ENCODE peak calls at places on chromosome 1, in four cellular contexts. B, E, Z and U are unnamed samples.

GRCh38 chr1:1591452-1591851 is 8.5 kb downstream of the FNDC10 start:
- DNase-seq in B (no peak), E (no peak), Z (no peak), U (no peak)

GRCh38 chr1:75438355-75438754 is 172.6 kb downstream of the SLC44A5 start:
- DNase-seq in B (no peak), E (no peak), Z (no peak), U (peak)

GRCh38 chr1:205183676-205184335 is 27.7 kb downstream of the DSTYK start:
- DNase-seq in B (no peak), E (no peak), Z (no peak), U (no peak)

GRCh38 chr1:9553736-9554144 is 14.5 kb downstream of the SLC25A33 start:
- DNase-seq in B (no peak), E (no peak), Z (no peak), U (no peak)

GRCh38 chr1:165671531-165671930 is 26.8 kb downstream of the ALDH9A1 start:
- DNase-seq in B (no peak), E (no peak), Z (no peak), U (no peak)

GRCh38 chr1:65948609-65949229 is 156.0 kb downstream of the PDE4B start:
- DNase-seq in B (no peak), E (no peak), Z (peak), U (peak)

GRCh38 chr1:65429806-65430205 is 9.3 kb downstream of the LEPR start:
- DNase-seq in B (no peak), E (no peak), Z (peak), U (no peak)

GRCh38 chr1:115412286-115412685 is 74.2 kb upstream of the NGF start:
- DNase-seq in B (no peak), E (no peak), Z (peak), U (no peak)

GRCh38 chr1:226798427-226799411 is 59.6 kb upstream of the ITPKB start:
- DNase-seq in B (no peak), E (no peak), Z (no peak), U (no peak)

GRCh38 chr1:51518730-51519047 is 377 bp downstream of the EPS15 start:
- DNase-seq in B (no peak), E (no peak), Z (peak), U (peak)

GRCh38 chr1:9473032-9473792 is 66.1 kb upstream of the SLC25A33 start:
- DNase-seq in B (peak), E (peak), Z (peak), U (peak)

GRCh38 chr1:70485624-70486023 is 74.6 kb downstream of the CTH start:
- DNase-seq in B (no peak), E (no peak), Z (no peak), U (no peak)

GRCh38 chr1:173332026-173332425 is 124.9 kb upstream of the TNFSF4 start:
- DNase-seq in B (no peak), E (no peak), Z (peak), U (no peak)

GRCh38 chr1:75673399-75673798 is 51.1 kb upstream of the ACADM start:
- DNase-seq in B (no peak), E (no peak), Z (no peak), U (no peak)

GRCh38 chr1:17439250-17440073 is at the start of gene RCC2:
- DNase-seq in B (peak), E (peak), Z (peak), U (peak)

GRCh38 chr1:41378999-41379740 is 17.9 kb downstream of the FOXO6 start:
- DNase-seq in B (no peak), E (no peak), Z (no peak), U (peak)

GRCh38 chr1:116330342-116330652 is 42.7 kb upstream of the ATP1A1 start:
- DNase-seq in B (no peak), E (no peak), Z (peak), U (peak)

GRCh38 chr1:85544689-85545203 is 35.8 kb upstream of the CCN1 start:
- DNase-seq in B (peak), E (no peak), Z (peak), U (peak)

GRCh38 chr1:225447649-225448048 is 19.8 kb upstream of the LBR start:
- DNase-seq in B (no peak), E (no peak), Z (no peak), U (no peak)

GRCh38 chr1:182143825-182144661 is 82.5 kb upstream of the ZNF648 start:
- DNase-seq in B (peak), E (peak), Z (peak), U (peak)

GRCh38 chr1:154344977-154345837 is 19.9 kb downstream of the ATP8B2 start:
- DNase-seq in B (peak), E (no peak), Z (peak), U (no peak)

GRCh38 chr1:17768651-17769241 is 13.6 kb downstream of the ACTL8 start:
- DNase-seq in B (no peak), E (no peak), Z (peak), U (no peak)

GRCh38 chr1:234769284-234769998 is 159.5 kb upstream of the IRF2BP2 start:
- DNase-seq in B (no peak), E (no peak), Z (no peak), U (no peak)

GRCh38 chr1:227918736-227919135 is 29.0 kb downstream of the WNT9A start:
- DNase-seq in B (no peak), E (no peak), Z (no peak), U (no peak)